ENCODE peak calls at places on chromosomes 13 and 19, in six cellular contexts. One of them, this sample, is unnamed.

GRCh38 chr19:10736916-10737551 is 19.2 kb downstream of the DNM2 start:
- DNase-seq in fibroblast of lung: no peak
- DNase-seq in activated T-cell treated with anti-CD3 and anti-CD28 coated beads for 24 hours: no peak
- DNase-seq in retina: no peak
- DNase-seq in WTC11: no peak
- DNase-seq in posterior vena cava: no peak
- DNase-seq in this sample: no peak

GRCh38 chr19:34082289-34083077 is 89.8 kb upstream of the LSM14A start:
- DNase-seq in fibroblast of lung: no peak
- DNase-seq in activated T-cell treated with anti-CD3 and anti-CD28 coated beads for 24 hours: no peak
- DNase-seq in retina: peak; percentile 18
- DNase-seq in WTC11: peak; percentile 38
- DNase-seq in posterior vena cava: no peak
- DNase-seq in this sample: no peak

GRCh38 chr13:102012299-102013293 is 389.3 kb downstream of the FGF14 start:
- DNase-seq in fibroblast of lung: no peak
- DNase-seq in activated T-cell treated with anti-CD3 and anti-CD28 coated beads for 24 hours: no peak
- DNase-seq in retina: peak; percentile 20
- DNase-seq in WTC11: no peak
- DNase-seq in posterior vena cava: no peak
- DNase-seq in this sample: no peak

GRCh38 chr19:30649934-30650614 is 277.9 kb downstream of the ZNF536 start:
- DNase-seq in fibroblast of lung: peak; percentile 31
- DNase-seq in activated T-cell treated with anti-CD3 and anti-CD28 coated beads for 24 hours: peak; percentile 11
- DNase-seq in retina: peak; percentile 81
- DNase-seq in WTC11: peak; percentile 54
- DNase-seq in posterior vena cava: no peak
- DNase-seq in this sample: no peak

GRCh38 chr19:58274771-58275199 is 4.0 kb upstream of the ZNF8 start:
- DNase-seq in fibroblast of lung: peak; percentile 65
- DNase-seq in activated T-cell treated with anti-CD3 and anti-CD28 coated beads for 24 hours: no peak
- DNase-seq in retina: no peak
- DNase-seq in WTC11: no peak
- DNase-seq in posterior vena cava: no peak
- DNase-seq in this sample: no peak

GRCh38 chr13:33322474-33322827 is 36.9 kb upstream of the STARD13 start:
- DNase-seq in fibroblast of lung: peak; percentile 8
- DNase-seq in activated T-cell treated with anti-CD3 and anti-CD28 coated beads for 24 hours: no peak
- DNase-seq in retina: no peak
- DNase-seq in WTC11: no peak
- DNase-seq in posterior vena cava: no peak
- DNase-seq in this sample: peak; percentile 42

GRCh38 chr19:42466521-42467436 is 24.0 kb upstream of the CXCL17 start:
- DNase-seq in fibroblast of lung: no peak
- DNase-seq in activated T-cell treated with anti-CD3 and anti-CD28 coated beads for 24 hours: no peak
- DNase-seq in retina: no peak
- DNase-seq in WTC11: no peak
- DNase-seq in posterior vena cava: no peak
- DNase-seq in this sample: no peak

GRCh38 chr19:45355910-45356309 is 14.5 kb downstream of the ERCC2 start:
- DNase-seq in fibroblast of lung: no peak
- DNase-seq in activated T-cell treated with anti-CD3 and anti-CD28 coated beads for 24 hours: no peak
- DNase-seq in retina: no peak
- DNase-seq in WTC11: no peak
- DNase-seq in posterior vena cava: no peak
- DNase-seq in this sample: no peak

GRCh38 chr13:76792680-76793334 is 93.4 kb downstream of the KCTD12 start:
- DNase-seq in fibroblast of lung: peak; percentile 66
- DNase-seq in activated T-cell treated with anti-CD3 and anti-CD28 coated beads for 24 hours: no peak
- DNase-seq in retina: no peak
- DNase-seq in WTC11: no peak
- DNase-seq in posterior vena cava: no peak
- DNase-seq in this sample: peak; percentile 71

GRCh38 chr13:42047561-42048322 is 706 bp upstream of the DGKH start:
- DNase-seq in fibroblast of lung: peak; percentile 70
- DNase-seq in activated T-cell treated with anti-CD3 and anti-CD28 coated beads for 24 hours: no peak
- DNase-seq in retina: peak; percentile 72
- DNase-seq in WTC11: peak; percentile 57
- DNase-seq in posterior vena cava: peak; percentile 81
- DNase-seq in this sample: no peak

GRCh38 chr13:94435604-94436226 is 43.8 kb downstream of the DCT start:
- DNase-seq in fibroblast of lung: peak; percentile 46
- DNase-seq in activated T-cell treated with anti-CD3 and anti-CD28 coated beads for 24 hours: no peak
- DNase-seq in retina: peak; percentile 46
- DNase-seq in WTC11: no peak
- DNase-seq in posterior vena cava: no peak
- DNase-seq in this sample: no peak

GRCh38 chr19:40982594-40983101 is 8.4 kb upstream of the CYP2B6 start:
- DNase-seq in fibroblast of lung: peak; percentile 48
- DNase-seq in activated T-cell treated with anti-CD3 and anti-CD28 coated beads for 24 hours: no peak
- DNase-seq in retina: no peak
- DNase-seq in WTC11: peak; percentile 43
- DNase-seq in posterior vena cava: no peak
- DNase-seq in this sample: peak; percentile 4

GRCh38 chr19:50230379-50231351 is 27.2 kb downstream of the MYH14 start:
- DNase-seq in fibroblast of lung: no peak
- DNase-seq in activated T-cell treated with anti-CD3 and anti-CD28 coated beads for 24 hours: no peak
- DNase-seq in retina: no peak
- DNase-seq in WTC11: peak; percentile 76
- DNase-seq in posterior vena cava: no peak
- DNase-seq in this sample: no peak

GRCh38 chr13:94950303-94950702 is 238.0 kb upstream of the SOX21 start:
- DNase-seq in fibroblast of lung: no peak
- DNase-seq in activated T-cell treated with anti-CD3 and anti-CD28 coated beads for 24 hours: no peak
- DNase-seq in retina: no peak
- DNase-seq in WTC11: no peak
- DNase-seq in posterior vena cava: no peak
- DNase-seq in this sample: no peak

GRCh38 chr19:3783660-3784584 is 2.3 kb downstream of the MATK start:
- DNase-seq in fibroblast of lung: no peak
- DNase-seq in activated T-cell treated with anti-CD3 and anti-CD28 coated beads for 24 hours: peak; percentile 27
- DNase-seq in retina: no peak
- DNase-seq in WTC11: peak; percentile 75
- DNase-seq in posterior vena cava: no peak
- DNase-seq in this sample: no peak

GRCh38 chr13:104281910-104282309 is 1215.7 kb upstream of the SLC10A2 start:
- DNase-seq in fibroblast of lung: no peak
- DNase-seq in activated T-cell treated with anti-CD3 and anti-CD28 coated beads for 24 hours: no peak
- DNase-seq in retina: no peak
- DNase-seq in WTC11: no peak
- DNase-seq in posterior vena cava: no peak
- DNase-seq in this sample: no peak

GRCh38 chr13:77699059-77699680 is 1.7 kb downstream of the SLAIN1 start:
- DNase-seq in fibroblast of lung: no peak
- DNase-seq in activated T-cell treated with anti-CD3 and anti-CD28 coated beads for 24 hours: no peak
- DNase-seq in retina: no peak
- DNase-seq in WTC11: no peak
- DNase-seq in posterior vena cava: no peak
- DNase-seq in this sample: no peak

GRCh38 chr13:92806215-92806614 is 420.4 kb upstream of the GPC6 start:
- DNase-seq in fibroblast of lung: peak; percentile 26
- DNase-seq in activated T-cell treated with anti-CD3 and anti-CD28 coated beads for 24 hours: no peak
- DNase-seq in retina: no peak
- DNase-seq in WTC11: no peak
- DNase-seq in posterior vena cava: no peak
- DNase-seq in this sample: no peak

GRCh38 chr19:45079063-45079910 is at the start of gene GEMIN7:
- DNase-seq in fibroblast of lung: peak; percentile 71
- DNase-seq in activated T-cell treated with anti-CD3 and anti-CD28 coated beads for 24 hours: peak; percentile 81
- DNase-seq in retina: peak; percentile 93
- DNase-seq in WTC11: peak; percentile 89
- DNase-seq in posterior vena cava: peak; percentile 89
- DNase-seq in this sample: no peak

GRCh38 chr13:43876366-43876765 is 3.2 kb downstream of the CCDC122 start:
- DNase-seq in fibroblast of lung: no peak
- DNase-seq in activated T-cell treated with anti-CD3 and anti-CD28 coated beads for 24 hours: no peak
- DNase-seq in retina: no peak
- DNase-seq in WTC11: no peak
- DNase-seq in posterior vena cava: no peak
- DNase-seq in this sample: no peak

GRCh38 chr19:31255174-31255862 is 93.9 kb downstream of the TSHZ3 start:
- DNase-seq in fibroblast of lung: no peak
- DNase-seq in activated T-cell treated with anti-CD3 and anti-CD28 coated beads for 24 hours: no peak
- DNase-seq in retina: no peak
- DNase-seq in WTC11: no peak
- DNase-seq in posterior vena cava: no peak
- DNase-seq in this sample: no peak

GRCh38 chr19:19817357-19817756 is 4.2 kb downstream of the ZNF506 start:
- DNase-seq in fibroblast of lung: no peak
- DNase-seq in activated T-cell treated with anti-CD3 and anti-CD28 coated beads for 24 hours: peak; percentile 40
- DNase-seq in retina: no peak
- DNase-seq in WTC11: no peak
- DNase-seq in posterior vena cava: no peak
- DNase-seq in this sample: no peak

GRCh38 chr19:35522745-35523327 is 5.3 kb downstream of the SBSN start:
- DNase-seq in fibroblast of lung: no peak
- DNase-seq in activated T-cell treated with anti-CD3 and anti-CD28 coated beads for 24 hours: no peak
- DNase-seq in retina: no peak
- DNase-seq in WTC11: no peak
- DNase-seq in posterior vena cava: no peak
- DNase-seq in this sample: no peak

GRCh38 chr13:74258951-74259350 is 124.7 kb upstream of the KLF12 start:
- DNase-seq in fibroblast of lung: no peak
- DNase-seq in activated T-cell treated with anti-CD3 and anti-CD28 coated beads for 24 hours: no peak
- DNase-seq in retina: no peak
- DNase-seq in WTC11: no peak
- DNase-seq in posterior vena cava: no peak
- DNase-seq in this sample: no peak

GRCh38 chr19:36084231-36085009 is 26.5 kb upstream of the OVOL3 start:
- DNase-seq in fibroblast of lung: no peak
- DNase-seq in activated T-cell treated with anti-CD3 and anti-CD28 coated beads for 24 hours: no peak
- DNase-seq in retina: no peak
- DNase-seq in WTC11: no peak
- DNase-seq in posterior vena cava: no peak
- DNase-seq in this sample: no peak

This sample was measured in non-pigmented ciliary epithelial cell.